ENCODE peak calls at places on chromosomes 2 and 18, in eight cellular contexts. V is posterior cingulate gyrus; G is HS-27A; B is stimulated activated CD4-positive, alpha-beta T cell treated with anti-CD3 and anti-CD28 coated beads, Interleukin-1b, Interleukin-23, amount 100 ng/mL, for 24 hours; N is naive thymus-derived CD4-positive, alpha-beta T cell; X is HT-29; H is activated gamma-delta T cell treated with Interleukin-2 at 50 U/mL for 16 hours; O is NCI-H2029. D is an unnamed sample.

GRCh38 chr2:195482050-195482449 is 175.0 kb upstream of the SLC39A10 start:
- DNase-seq in V (no peak), G (no peak), B (no peak), N (no peak), X (no peak), H (no peak), O (no peak), D (no peak)

GRCh38 chr2:33550206-33550605 is 48.9 kb downstream of the FAM98A start:
- DNase-seq in V (no peak), G (no peak), B (no peak), N (no peak), X (no peak), H (no peak), O (no peak), D (no peak)

GRCh38 chr2:240468300-240469238 is 33.1 kb downstream of the GPC1 start:
- DNase-seq in V (no peak), G (no peak), B (no peak), N (no peak), X (no peak), H (no peak), O (no peak), D (peak; percentile 14)

GRCh38 chr18:58319719-58320118 is 275.7 kb downstream of the NEDD4L start:
- DNase-seq in V (no peak), G (no peak), B (no peak), N (no peak), X (no peak), H (no peak), O (no peak), D (no peak)

GRCh38 chr2:231527955-231528635 is 2.1 kb downstream of the NMUR1 start:
- DNase-seq in V (no peak), G (no peak), B (no peak), N (no peak), X (no peak), H (no peak), O (no peak), D (no peak)

GRCh38 chr2:24857741-24858140 is 62.3 kb downstream of the ADCY3 start:
- DNase-seq in V (no peak), G (no peak), B (no peak), N (no peak), X (no peak), H (no peak), O (no peak), D (no peak)

GRCh38 chr2:29273704-29274611 is 158.7 kb downstream of the CLIP4 start:
- DNase-seq in V (no peak), G (no peak), B (no peak), N (no peak), X (no peak), H (no peak), O (no peak), D (no peak)

GRCh38 chr2:174663572-174663971 is 66.0 kb upstream of the WIPF1 start:
- DNase-seq in V (no peak), G (no peak), B (no peak), N (no peak), X (no peak), H (no peak), O (no peak), D (no peak)

GRCh38 chr2:78754930-78755329 is 270.6 kb upstream of the REG3G start:
- DNase-seq in V (no peak), G (no peak), B (no peak), N (no peak), X (no peak), H (no peak), O (no peak), D (no peak)

GRCh38 chr2:109331864-109332848 is 203.2 kb downstream of the SH3RF3 start:
- DNase-seq in V (peak; percentile 75), G (peak; percentile 97), B (no peak), N (no peak), X (peak; percentile 25), H (no peak), O (no peak), D (peak; percentile 89)

GRCh38 chr2:169221745-169222369 is 140.5 kb downstream of the LRP2 start:
- DNase-seq in V (no peak), G (peak; percentile 2), B (no peak), N (no peak), X (peak; percentile 46), H (no peak), O (no peak), D (no peak)

GRCh38 chr2:33766175-33766574 is 167.1 kb upstream of the FAM98A start:
- DNase-seq in V (no peak), G (no peak), B (no peak), N (no peak), X (no peak), H (no peak), O (no peak), D (no peak)

GRCh38 chr2:216370961-216371633 is 1.2 kb downstream of the MARCHF4 start:
- DNase-seq in V (no peak), G (no peak), B (no peak), N (no peak), X (no peak), H (no peak), O (no peak), D (no peak)

GRCh38 chr2:43230481-43230880 is 4.1 kb upstream of the ZFP36L2 start:
- DNase-seq in V (no peak), G (no peak), B (no peak), N (no peak), X (peak; percentile 40), H (no peak), O (no peak), D (no peak)

GRCh38 chr2:240953426-240954425 is 44.7 kb upstream of the SNED1 start:
- DNase-seq in V (no peak), G (no peak), B (no peak), N (peak; percentile 3), X (no peak), H (no peak), O (no peak), D (no peak)

GRCh38 chr18:60197233-60197632 is 175.3 kb downstream of the MC4R start:
- DNase-seq in V (no peak), G (no peak), B (no peak), N (no peak), X (no peak), H (no peak), O (no peak), D (no peak)

GRCh38 chr18:57210101-57210661 is 63.3 kb downstream of the BOD1L2 start:
- DNase-seq in V (peak; percentile 58), G (peak; percentile 36), B (no peak), N (no peak), X (peak; percentile 68), H (no peak), O (no peak), D (no peak)

GRCh38 chr2:176817061-176817565 is 395.5 kb upstream of the HNRNPA3 start:
- DNase-seq in V (peak; percentile 29), G (no peak), B (no peak), N (no peak), X (peak; percentile 7), H (no peak), O (peak; percentile 24), D (no peak)

GRCh38 chr18:3836483-3836882 is 386.5 kb downstream of the TGIF1 start:
- DNase-seq in V (no peak), G (no peak), B (no peak), N (no peak), X (no peak), H (no peak), O (no peak), D (no peak)

GRCh38 chr2:121008978-121009377 is 273.3 kb downstream of the GLI2 start:
- DNase-seq in V (no peak), G (no peak), B (no peak), N (no peak), X (peak; percentile 8), H (no peak), O (no peak), D (no peak)

GRCh38 chr18:58202406-58202730 is 158.3 kb downstream of the NEDD4L start:
- DNase-seq in V (no peak), G (no peak), B (no peak), N (no peak), X (peak; percentile 56), H (no peak), O (peak; percentile 76), D (no peak)